ENCODE peak calls at places on chromosome 2, in five cellular contexts. R, B, U, D and Q are unnamed samples.

GRCh38 chr2:167733750-167734149 is 513.6 kb downstream of the STK39 start:
- DNase-seq in B (no peak), U (no peak), R (no peak), D (peak; percentile 11), Q (no peak)

GRCh38 chr2:43273477-43273876 is 47.1 kb upstream of the ZFP36L2 start:
- DNase-seq in B (no peak), U (no peak), R (no peak), D (peak; percentile 63), Q (no peak)

GRCh38 chr2:160666019-160666676 is 172.5 kb upstream of the RBMS1 start:
- DNase-seq in D (peak; percentile 99), B (no peak), R (no peak), U (no peak), Q (no peak)

GRCh38 chr2:237590272-237591020 is at the start of gene RAB17:
- DNase-seq in R (no peak), U (peak; percentile 47), B (no peak), D (peak; percentile 39), Q (no peak)

GRCh38 chr2:199344012-199344411 is 113.7 kb downstream of the SATB2 start:
- DNase-seq in R (no peak), B (no peak), D (no peak), U (no peak), Q (no peak)

GRCh38 chr2:102806250-102806837 is 44.5 kb downstream of the TMEM182 start:
- DNase-seq in R (peak; percentile 83), D (peak; percentile 65), U (peak; percentile 71), B (peak; percentile 70), Q (no peak)

GRCh38 chr2:158741631-158742030 is 53.5 kb upstream of the DAPL1 start:
- DNase-seq in R (no peak), D (no peak), B (no peak), U (no peak), Q (no peak)

GRCh38 chr2:42141687-42142475 is 27.3 kb upstream of the EML4 start:
- DNase-seq in D (peak; percentile 93), B (no peak), U (peak; percentile 72), R (peak; percentile 49), Q (peak; percentile 17)

GRCh38 chr2:174473796-174474195 is 13.0 kb downstream of the GPR155 start:
- DNase-seq in D (no peak), B (no peak), U (no peak), R (no peak), Q (no peak)

GRCh38 chr2:227460079-227460485 is 11.9 kb upstream of the AGFG1 start:
- DNase-seq in D (peak; percentile 65), R (no peak), U (no peak), B (no peak), Q (peak; percentile 52)

GRCh38 chr2:10493636-10494281 is 45.6 kb upstream of the ODC1 start:
- DNase-seq in D (peak; percentile 95), U (no peak), R (no peak), B (peak; percentile 21), Q (peak; percentile 65)

GRCh38 chr2:221848286-221848685 is 276.2 kb upstream of the EPHA4 start:
- DNase-seq in D (no peak), R (no peak), U (no peak), B (no peak), Q (no peak)

GRCh38 chr2:223100061-223100511 is 48.1 kb downstream of the KCNE4 start:
- DNase-seq in B (no peak), R (peak; percentile 38), D (peak; percentile 77), U (no peak), Q (no peak)

GRCh38 chr2:159317392-159318088 is 31.0 kb upstream of the WDSUB1 start:
- DNase-seq in B (no peak), R (no peak), D (peak; percentile 5), U (no peak), Q (no peak)

GRCh38 chr2:61354486-61355197 is 116.2 kb downstream of the USP34 start:
- DNase-seq in R (no peak), D (no peak), B (no peak), U (no peak), Q (no peak)

GRCh38 chr2:176642074-176642473 is 372.8 kb downstream of the MTX2 start:
- DNase-seq in B (no peak), R (no peak), U (no peak), D (peak; percentile 51), Q (no peak)

GRCh38 chr2:174383796-174384195 is 11.7 kb upstream of the SCRN3 start:
- DNase-seq in D (no peak), U (no peak), B (no peak), R (no peak), Q (no peak)

GRCh38 chr2:78315368-78315767 is 710.1 kb upstream of the REG3G start:
- DNase-seq in B (no peak), U (no peak), R (no peak), D (no peak), Q (no peak)

GRCh38 chr2:29878898-29879297 is 42.5 kb downstream of the ALK start:
- DNase-seq in D (no peak), R (no peak), B (no peak), U (no peak), Q (no peak)

GRCh38 chr2:204691911-204692510 is 146.7 kb downstream of the PARD3B start:
- DNase-seq in B (no peak), U (peak; percentile 85), R (peak; percentile 78), D (peak; percentile 91), Q (no peak)

GRCh38 chr2:193580176-193580950 is 1385.6 kb upstream of the TMEFF2 start:
- DNase-seq in D (no peak), R (no peak), B (no peak), U (no peak), Q (no peak)

GRCh38 chr2:178194600-178195389 is 483 bp downstream of the OSBPL6 start:
- DNase-seq in U (peak; percentile 74), B (peak; percentile 63), D (peak; percentile 55), R (no peak), Q (no peak)

GRCh38 chr2:160859086-160859485 is 301.1 kb upstream of the TANK start:
- DNase-seq in U (no peak), R (no peak), B (no peak), D (no peak), Q (no peak)

GRCh38 chr2:174330945-174331619 is 3.7 kb upstream of the SP9 start:
- DNase-seq in B (no peak), U (peak; percentile 57), R (no peak), D (no peak), Q (no peak)

GRCh38 chr2:202377308-202377736 is 1.2 kb downstream of the BMPR2 start:
- DNase-seq in D (peak; percentile 30), B (peak; percentile 64), U (peak; percentile 43), R (peak; percentile 24), Q (no peak)

GRCh38 chr2:96832751-96833507 is 10.9 kb downstream of the ANKRD23 start:
- DNase-seq in B (no peak), R (peak; percentile 28), D (peak; percentile 64), U (peak; percentile 91), Q (no peak)

GRCh38 chr2:241050624-241051577 is 51.2 kb downstream of the MTERF4 start:
- DNase-seq in D (no peak), U (no peak), R (no peak), B (peak; percentile 30), Q (no peak)

GRCh38 chr2:128799284-128799552 is 480.6 kb upstream of the HS6ST1 start:
- DNase-seq in R (no peak), U (no peak), D (no peak), B (no peak), Q (no peak)

GRCh38 chr2:52260904-52261303 is 1229.0 kb upstream of the NRXN1 start:
- DNase-seq in D (peak; percentile 85), U (no peak), R (no peak), B (no peak), Q (no peak)

GRCh38 chr2:166230024-166230723 is 102.4 kb upstream of the SCN1A start:
- DNase-seq in D (peak; percentile 70), U (no peak), B (no peak), R (no peak), Q (no peak)

GRCh38 chr2:237773826-237774225 is 24.8 kb upstream of the RBM44 start:
- DNase-seq in U (no peak), B (no peak), D (no peak), R (no peak), Q (no peak)

GRCh38 chr2:75108937-75109482 is 90.3 kb downstream of the TACR1 start:
- DNase-seq in R (no peak), B (no peak), D (no peak), U (no peak), Q (no peak)

DNA sequence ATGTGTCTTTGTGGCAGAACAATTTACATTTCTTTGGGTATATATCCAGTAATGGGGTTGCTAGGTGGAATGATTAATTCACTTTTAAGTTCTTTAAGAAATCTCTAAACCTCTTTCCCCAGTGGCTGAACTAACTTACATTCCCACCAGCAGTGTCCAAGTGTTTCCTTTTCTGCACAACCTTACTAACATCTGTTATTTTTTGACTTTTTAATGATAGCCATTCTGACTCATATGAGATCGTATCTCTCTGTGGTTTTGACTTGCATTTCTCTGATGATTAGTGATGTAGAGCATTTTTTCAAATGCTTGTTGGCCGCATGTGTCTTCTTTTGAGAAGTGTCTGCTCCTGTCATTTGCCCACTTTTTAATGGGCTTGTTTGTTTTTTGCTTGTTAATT is 43.1 kb upstream of the PTH2R start:
- DNase-seq in B (no peak), R (no peak), D (peak; percentile 85), U (no peak), Q (no peak)
- H3K27ac ChIP-seq in B (no peak overlapping the region), R (no peak overlapping the region), D (no peak overlapping the region), U (no peak overlapping the region), Q (no peak overlapping the region)

DNA sequence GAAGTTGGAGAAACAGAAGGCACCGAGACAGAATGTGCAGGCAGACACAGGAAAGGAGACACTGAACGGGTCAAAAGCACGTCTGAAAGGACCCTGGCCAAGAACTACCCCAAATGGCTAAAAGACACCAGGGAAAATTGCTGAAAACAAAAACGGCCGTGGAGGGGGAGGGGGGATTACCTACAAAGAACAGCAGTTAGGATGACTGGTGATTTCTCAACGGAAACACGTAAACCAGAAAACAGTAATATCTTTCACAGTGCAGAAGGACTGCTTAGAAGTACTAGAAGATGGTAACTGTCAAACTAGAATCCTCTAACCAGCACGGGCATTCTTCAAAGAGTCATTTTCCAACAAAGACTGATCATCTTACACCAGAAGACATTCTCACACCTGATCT is 142.6 kb downstream of the HDAC4 start:
- DNase-seq in D (no peak), U (no peak), R (no peak), B (no peak), Q (no peak)
- H3K4me3 ChIP-seq in D (no peak overlapping the region), U (no peak overlapping the region), R (no peak overlapping the region), B (no peak overlapping the region), Q (no peak overlapping the region)

DNA sequence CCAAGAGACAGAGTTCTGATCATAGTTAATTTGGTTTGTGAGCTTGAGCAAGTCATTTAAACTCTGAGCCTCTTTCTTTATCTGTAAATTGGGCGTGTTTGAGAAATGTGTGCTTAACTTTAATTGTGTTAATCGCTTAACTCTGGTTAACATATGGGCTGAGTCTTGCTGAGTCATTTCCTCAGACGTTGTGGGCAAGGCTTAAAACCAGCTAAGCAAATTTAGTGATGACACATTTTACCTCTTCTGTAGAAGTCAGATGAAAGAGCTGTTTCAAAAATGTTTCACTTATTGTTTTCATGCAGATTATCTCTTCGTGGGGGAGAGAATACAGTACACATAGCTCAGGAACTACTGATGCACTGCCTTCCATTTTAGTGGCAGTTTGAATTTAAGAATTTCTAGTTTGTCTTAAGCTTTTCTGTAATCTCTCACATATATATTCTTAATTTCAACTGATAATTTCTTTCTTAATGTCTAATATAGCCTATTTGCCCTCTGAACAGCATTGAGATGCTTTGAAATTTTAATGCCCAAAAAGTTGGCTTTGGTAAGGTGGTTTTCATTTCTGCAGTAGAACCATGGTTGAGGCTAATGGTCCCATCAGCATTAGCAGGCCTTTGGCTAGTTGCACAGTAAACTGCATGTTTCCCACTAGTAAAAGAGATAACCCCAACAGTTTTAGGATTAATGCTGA is 34.9 kb downstream of the RAB10 start:
- DNase-seq in R (no peak), D (peak; percentile 91), U (peak; percentile 52), B (no peak), Q (peak; percentile 16)
- H3K27ac ChIP-seq in R (no peak overlapping the region), D (peak overlapping the region; percentile 26), U (peak overlapping the region; percentile 51), B (peak overlapping the region; percentile 2), Q (no peak overlapping the region)

GRCh38 chr2:173141666-173142065 is 66.0 kb downstream of the MAP3K20 start:
- DNase-seq in R (no peak), D (no peak), U (no peak), B (no peak), Q (no peak)
- H3K4me3 ChIP-seq in R (no peak overlapping the region), D (no peak overlapping the region), U (no peak overlapping the region), B (no peak overlapping the region), Q (no peak overlapping the region)